ENCODE peak calls at places on chromosome 12, in nine cellular contexts. B is SK-N-SH, V is keratinocyte, P is psoas muscle, U is IMR-90, Y is colonic mucosa, O is PC-3, F is stomach, H is pancreas. C is an unnamed sample. For H3K27me3, the result is how much of the 10 kb centered on the place peaks cover.

GRCh38 chr12:25959069-25959961 is 833 bp downstream of the RASSF8 start:
- DNase-seq in B (peak), V (no peak), P (peak), U (peak), Y (peak), O (peak), F (peak), H (peak), C (peak)

GRCh38 chr12:93514853-93515252 is 47.5 kb downstream of the MRPL42 start:
- DNase-seq in B (no peak), V (no peak), P (no peak), U (peak), Y (no peak), O (peak), F (no peak), H (no peak), C (no peak)

GRCh38 chr12:57089259-57090245 is 638 bp downstream of the NAB2 start:
- DNase-seq in B (peak), V (no peak), P (peak), U (peak), Y (peak), O (peak), F (peak), H (peak), C (peak)

GRCh38 chr12:7339675-7340074 is 35.8 kb downstream of the ACSM4 start:
- DNase-seq in B (no peak), V (no peak), P (no peak), U (no peak), Y (no peak), O (no peak), F (no peak), H (no peak), C (no peak)

GRCh38 chr12:80293759-80294158 is 150.3 kb upstream of the PTPRQ start:
- DNase-seq in B (no peak), V (no peak), P (no peak), U (no peak), Y (no peak), O (no peak), F (no peak), H (no peak), C (no peak)

GRCh38 chr12:52616680-52617402 is 1.5 kb downstream of the KRT73 start:
- DNase-seq in B (no peak), V (no peak), P (no peak), U (no peak), Y (no peak), O (no peak), F (no peak), H (no peak), C (no peak)

GRCh38 chr12:122474324-122474716 is 26.4 kb downstream of the ZCCHC8 start:
- DNase-seq in B (no peak), V (no peak), P (no peak), U (no peak), Y (no peak), O (no peak), F (no peak), H (no peak), C (no peak)

GRCh38 chr12:107511292-107511691 is 174.3 kb upstream of the PWP1 start:
- DNase-seq in B (no peak), V (no peak), P (no peak), U (peak), Y (no peak), O (no peak), F (no peak), H (no peak), C (no peak)

GRCh38 chr12:32493282-32493681 is 93.9 kb downstream of the FGD4 start:
- DNase-seq in B (no peak), V (no peak), P (no peak), U (no peak), Y (no peak), O (no peak), F (no peak), H (no peak), C (no peak)

GRCh38 chr12:1922985-1923384 is 4.5 kb upstream of the CACNA2D4 start:
- DNase-seq in B (no peak), V (no peak), P (no peak), U (no peak), Y (peak), O (no peak), F (peak), H (no peak), C (no peak)

GRCh38 chr12:11513288-11513687 is 117.9 kb upstream of the PRB2 start:
- DNase-seq in B (peak), V (no peak), P (no peak), U (no peak), Y (no peak), O (peak), F (no peak), H (no peak), C (no peak)

GRCh38 chr12:106705971-106706370 is 68.5 kb upstream of the RIC8B start:
- DNase-seq in B (no peak), V (no peak), P (no peak), U (no peak), Y (no peak), O (no peak), F (no peak), H (no peak), C (no peak)

GRCh38 chr12:102631274-102631673 is 150.9 kb upstream of the IGF1 start:
- DNase-seq in B (no peak), V (no peak), P (no peak), U (peak), Y (no peak), O (peak), F (no peak), H (no peak), C (no peak)

GRCh38 chr12:92008345-92008744 is 137.3 kb downstream of the BTG1 start:
- DNase-seq in B (no peak), V (no peak), P (no peak), U (no peak), Y (no peak), O (no peak), F (no peak), H (no peak), C (no peak)

GRCh38 chr12:104792570-104792969 is 165.5 kb downstream of the SLC41A2 start:
- DNase-seq in B (no peak), V (peak), P (no peak), U (peak), Y (peak), O (peak), F (no peak), H (no peak), C (no peak)

GRCh38 chr12:100058482-100059029 is 73.8 kb upstream of the ANKS1B start:
- DNase-seq in B (peak), V (peak), P (no peak), U (peak), Y (no peak), O (peak), F (no peak), H (no peak), C (no peak)

GRCh38 chr12:65532744-65533143 is 254.3 kb downstream of the MSRB3 start:
- DNase-seq in B (no peak), V (peak), P (no peak), U (peak), Y (no peak), O (peak), F (no peak), H (no peak), C (no peak)

GRCh38 chr12:6229823-6230222 is 29.6 kb downstream of the CD9 start:
- DNase-seq in B (no peak), V (no peak), P (peak), U (peak), Y (peak), O (peak), F (no peak), H (peak), C (no peak)

GRCh38 chr12:116266220-116266619 is 11.3 kb downstream of the MED13L start:
- DNase-seq in B (no peak), V (no peak), P (no peak), U (peak), Y (no peak), O (no peak), F (no peak), H (no peak), C (no peak)

GRCh38 chr12:113940929-113941486 is 25.1 kb downstream of the RBM19 start:
- DNase-seq in B (no peak), V (no peak), P (no peak), U (no peak), Y (no peak), O (no peak), F (no peak), H (no peak), C (no peak)

GRCh38 chr12:109099426-109100020 is 2.1 kb downstream of the UNG start:
- DNase-seq in B (no peak), V (no peak), P (no peak), U (no peak), Y (no peak), O (no peak), F (no peak), H (no peak), C (no peak)

GRCh38 chr12:54415223-54415929 is 3.7 kb downstream of the ITGA5 start:
- DNase-seq in B (no peak), V (no peak), P (no peak), U (no peak), Y (no peak), O (no peak), F (no peak), H (no peak), C (no peak)

GRCh38 chr12:19771858-19772257 is 332.6 kb downstream of the AEBP2 start:
- DNase-seq in B (no peak), V (no peak), P (no peak), U (peak), Y (no peak), O (no peak), F (no peak), H (no peak), C (no peak)

GRCh38 chr12:106247731-106248176 is at the start of gene CKAP4:
- DNase-seq in B (peak), V (no peak), P (peak), U (peak), Y (peak), O (peak), F (peak), H (peak), C (peak)

GRCh38 chr12:20492251-20492728 is 124.0 kb downstream of the PDE3A start:
- DNase-seq in B (no peak), V (no peak), P (no peak), U (peak), Y (no peak), O (peak), F (no peak), H (no peak), C (no peak)

GRCh38 chr12:101743724-101744472 is 4.6 kb upstream of the SYCP3 start:
- DNase-seq in B (no peak), V (no peak), P (no peak), U (no peak), Y (no peak), O (no peak), F (no peak), H (no peak), C (no peak)

GRCh38 chr12:101738920-101739665 is at the start of gene SYCP3:
- DNase-seq in B (peak), V (no peak), P (no peak), U (no peak), Y (no peak), O (no peak), F (no peak), H (peak), C (no peak)

GRCh38 chr12:12447837-12448236 is 91.0 kb downstream of the BORCS5 start:
- DNase-seq in B (no peak), V (no peak), P (no peak), U (no peak), Y (no peak), O (no peak), F (no peak), H (no peak), C (no peak)

DNA sequence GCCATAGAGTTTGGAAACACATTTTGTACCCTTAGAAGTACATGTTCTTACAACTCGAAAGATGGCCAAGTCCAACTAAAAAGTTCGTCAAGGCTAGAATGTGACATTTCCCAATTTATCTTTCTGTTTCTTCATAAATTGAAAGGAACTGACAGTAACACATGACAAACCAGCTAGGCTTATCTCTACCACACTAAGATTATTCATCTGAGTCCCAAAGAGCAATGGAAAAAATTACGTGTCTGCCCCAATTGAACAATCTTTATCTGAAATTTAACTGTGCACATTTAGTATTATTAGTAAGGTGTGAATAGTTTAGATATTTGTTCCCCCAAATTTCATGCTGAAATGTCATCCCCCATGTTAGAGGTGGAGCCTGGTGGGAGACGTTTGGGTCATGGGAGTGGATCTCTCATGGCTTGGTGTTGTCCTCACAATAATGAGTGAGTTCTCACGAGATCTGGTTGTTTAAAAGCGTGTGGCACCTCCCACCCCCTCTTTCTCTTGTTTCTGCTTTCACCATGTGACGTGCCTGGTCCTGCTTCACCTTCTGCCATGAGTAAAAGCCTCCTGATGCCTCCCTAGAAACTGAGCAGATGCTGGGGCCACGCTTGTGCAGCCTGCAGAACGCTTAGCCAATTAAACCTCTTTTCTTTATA is 13.3 kb downstream of the CPM start:
- DNase-seq in B (no peak), V (no peak), P (no peak), U (no peak), Y (no peak), O (no peak), F (no peak), H (no peak), C (no peak)
- H3K4me3 ChIP-seq in B (no peak), V (no peak), P (no peak), U (no peak), Y (no peak), O (no peak), F (no peak), H (no peak), C (no peak)

DNA sequence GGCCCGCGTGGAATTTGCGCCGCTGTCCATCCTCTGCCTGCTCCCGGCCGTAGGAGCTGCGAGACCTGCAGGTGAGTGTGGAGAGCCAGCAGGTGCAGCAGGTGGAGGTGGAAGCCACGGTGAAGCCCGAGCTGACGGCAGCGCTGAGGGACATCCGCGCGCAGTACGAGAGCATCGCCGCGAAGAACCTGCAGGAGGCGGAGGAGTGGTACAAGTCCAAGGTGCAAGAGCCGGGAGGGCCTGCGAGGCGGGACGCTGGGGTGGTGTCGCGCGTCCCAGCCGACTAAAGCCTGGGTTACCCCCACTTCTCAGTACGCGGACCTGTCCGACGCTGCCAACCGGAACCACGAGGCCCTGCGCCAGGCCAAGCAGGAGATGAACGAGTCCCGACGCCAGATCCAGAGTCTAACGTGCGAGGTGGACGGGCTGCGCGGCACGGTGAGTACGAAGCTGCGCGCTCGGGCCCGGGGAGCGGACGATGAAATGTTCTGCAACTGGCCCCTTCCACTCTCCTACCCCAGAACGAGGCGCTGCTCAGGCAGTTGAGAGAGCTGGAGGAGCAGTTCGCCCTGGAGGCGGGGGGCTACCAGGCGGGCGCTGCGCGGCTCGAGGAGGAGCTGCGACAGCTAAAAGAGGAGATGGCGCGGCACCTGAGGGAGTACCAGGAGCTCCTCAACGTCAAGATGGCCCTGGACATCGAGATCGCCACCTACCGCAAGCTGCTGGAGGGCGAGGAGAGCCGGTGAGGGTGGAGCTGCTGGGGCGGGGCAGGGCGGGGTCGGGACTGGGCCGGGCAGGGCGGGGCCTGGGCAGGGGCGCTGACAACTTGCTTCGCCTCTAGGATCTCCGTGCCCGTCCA is 2.1 kb downstream of the PRPH start:
- DNase-seq in B (peak), V (no peak), P (no peak), U (no peak), Y (peak), O (peak), F (peak), H (peak), C (peak)
- TF ChIP-seq CTCF in B (no peak), V (no peak), P (no peak), U (no peak), Y (peak), O (peak), F (no peak), H (no peak), C (no peak)

DNA sequence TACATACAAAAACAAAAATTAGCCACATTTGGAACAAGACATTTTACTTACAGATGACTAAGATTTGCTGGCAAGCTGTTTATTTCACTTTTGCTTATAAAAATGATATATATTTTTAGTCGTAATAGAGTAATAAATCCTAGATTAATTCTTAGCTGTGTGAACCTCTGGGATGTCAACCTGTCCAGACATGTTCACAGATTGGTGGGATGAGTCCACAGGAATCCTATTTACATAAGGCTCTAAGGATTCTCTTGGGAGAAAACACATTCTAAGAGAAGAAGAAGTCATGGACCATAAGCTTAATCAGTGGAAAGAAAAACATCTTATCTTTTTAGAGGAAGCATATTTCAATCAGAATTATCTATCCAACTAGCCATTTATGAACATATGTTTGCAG is 797.4 kb downstream of the C12orf50 start:
- DNase-seq in B (no peak), V (peak), P (no peak), U (peak), Y (no peak), O (no peak), F (no peak), H (no peak), C (no peak)
- H3K27me3 ChIP-seq in B (under half), V (under half), P (under half), U (under half), Y (under half), O (under half), F (under half), H (under half), C (under half)

GRCh38 chr12:124412646-124413015 is 117.7 kb downstream of the RFLNA start:
- DNase-seq in B (no peak), V (no peak), P (no peak), U (no peak), Y (no peak), O (no peak), F (no peak), H (no peak), C (no peak)

GRCh38 chr12:124408822-124409517 is 114.1 kb downstream of the RFLNA start:
- DNase-seq in B (no peak), V (no peak), P (no peak), U (no peak), Y (peak), O (no peak), F (peak), H (no peak), C (no peak)

GRCh38 chr12:124411953-124412645 is 117.2 kb downstream of the RFLNA start:
- DNase-seq in B (no peak), V (no peak), P (no peak), U (no peak), Y (no peak), O (no peak), F (no peak), H (no peak), C (no peak)

GRCh38 chr12:124411291-124411878 is 116.5 kb downstream of the RFLNA start:
- DNase-seq in B (peak), V (peak), P (peak), U (peak), Y (peak), O (peak), F (no peak), H (no peak), C (no peak)

DNA sequence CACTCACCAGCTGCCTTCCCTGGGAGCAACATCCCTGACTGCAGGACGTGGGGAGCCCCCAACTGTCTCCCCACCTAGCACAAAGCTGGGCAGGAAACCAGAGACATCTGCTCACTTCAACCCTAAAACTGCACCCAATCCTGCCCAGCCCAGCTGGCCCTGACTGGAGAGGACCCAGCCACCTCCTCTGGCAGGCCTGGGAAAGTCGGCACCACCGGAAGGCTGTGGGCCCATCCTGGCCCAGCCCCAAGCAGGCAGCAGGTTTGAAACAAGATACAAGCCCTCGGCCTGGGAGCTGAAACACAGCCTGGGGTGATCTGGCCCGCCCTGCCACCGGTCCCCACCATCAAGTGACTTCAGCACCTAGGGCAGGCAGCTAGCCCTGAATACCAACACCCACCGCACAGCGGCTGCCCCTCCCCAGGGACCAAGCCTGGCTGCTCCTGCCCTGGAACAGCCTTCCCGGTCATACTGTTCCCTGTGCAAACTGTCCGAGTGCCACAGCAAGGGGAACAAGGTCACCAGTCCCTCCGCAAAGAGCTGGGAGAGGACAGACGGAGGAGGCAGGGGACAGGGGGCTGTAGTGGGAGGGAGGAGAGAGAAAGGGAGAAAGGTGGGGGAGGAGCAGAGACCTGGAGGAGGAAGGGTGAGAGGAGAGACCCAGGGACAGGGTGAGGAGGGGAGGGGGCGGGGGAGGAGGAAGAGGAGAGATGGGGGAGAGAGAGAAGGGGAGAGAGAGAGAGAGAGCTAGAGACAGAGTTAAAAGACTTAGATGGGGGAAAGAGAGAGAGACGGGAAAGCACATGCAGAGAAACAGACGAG is 115.7 kb downstream of the RFLNA start:
- DNase-seq in B (peak), V (no peak), P (peak), U (peak), Y (no peak), O (no peak), F (no peak), H (no peak), C (no peak)
- H3K4me3 ChIP-seq in B (no peak), V (no peak), P (no peak), U (no peak), Y (no peak), O (no peak), F (no peak), H (no peak), C (no peak)

DNA sequence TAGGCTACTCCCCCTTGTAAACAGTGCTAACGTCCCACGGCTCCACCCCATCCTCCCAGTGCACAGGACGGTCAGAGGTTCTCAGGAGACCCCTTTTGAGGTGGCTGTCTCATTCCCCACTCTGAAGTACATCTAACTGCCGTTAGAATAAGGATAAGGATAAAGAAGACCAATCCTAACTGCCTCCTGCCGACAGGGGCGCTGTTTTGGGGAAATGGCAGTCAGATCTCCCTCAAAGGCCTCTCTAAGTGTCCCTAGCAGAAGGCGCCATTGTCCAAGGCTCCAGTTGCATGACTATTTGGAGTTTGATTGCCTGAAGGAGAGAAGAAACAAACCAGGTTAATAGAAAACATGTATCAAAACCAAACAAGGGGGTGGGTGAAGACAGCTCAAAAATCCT is 29.1 kb upstream of the KLRB1 start:
- DNase-seq in B (no peak), V (no peak), P (no peak), U (no peak), Y (no peak), O (no peak), F (no peak), H (no peak), C (no peak)
- TF ChIP-seq CTCF in B (peak), V (no peak), P (no peak), U (no peak), Y (no peak), O (peak), F (no peak), H (no peak), C (no peak)

GRCh38 chr12:89833337-89834252 is 125.0 kb upstream of the ATP2B1 start:
- DNase-seq in B (peak), V (peak), P (no peak), U (peak), Y (no peak), O (no peak), F (no peak), H (no peak), C (no peak)
- H3K27me3 ChIP-seq in B (under half), V (under half), P (under half), U (under half), Y (under half), O (under half), F (under half), H (under half), C (under half)

GRCh38 chr12:2960996-2961616 is 1.9 kb downstream of the TEAD4 start:
- DNase-seq in B (no peak), V (no peak), P (no peak), U (peak), Y (no peak), O (peak), F (no peak), H (no peak), C (no peak)
- H3K4me3 ChIP-seq in B (peak), V (peak), P (peak), U (peak), Y (no peak), O (peak), F (peak), H (peak), C (peak)

C was measured in lung.